ENCODE peak calls at places on chromosomes 13 and 19, in ten cellular contexts. S is stimulated activated CD4-positive, alpha-beta T cell treated with anti-CD3 and anti-CD28 coated beads, Interleukin-1b, Interleukin-23, amount 100 ng/mL, for 24 hours; Q is nucleus accumbens; O is osteocyte; H is CD8-positive, alpha-beta memory T cell; F is left cardiac atrium; E is skeletal muscle cell; Z is activated T-helper 2 cell treated with anti-CD3 and anti-CD28 coated beads, Interferon-gamma antibody, Interleukin-2, Interleukin-4, amounts not matched to agents 10 μg/mL and 5 μg/mL and 100 μg/mL, durations not matched to agents 14 hours and 24 hours and 36 hours; R is Peyer's patch; G is BJ. B is an unnamed sample.

GRCh38 chr19:41353466-41354342 is at the start of gene TGFB1:
- DNase-seq in Q (peak), Z (peak), E (peak), R (peak), S (peak), O (peak), H (peak), F (peak), G (peak), B (peak)

GRCh38 chr19:57099199-57099661 is 20.6 kb upstream of the USP29 start:
- DNase-seq in S (peak), Z (peak), R (peak), H (peak), E (no peak), F (peak), G (no peak), Q (peak), O (no peak), B (peak)

GRCh38 chr19:45571457-45572220 is 13.0 kb downstream of the OPA3 start:
- DNase-seq in H (no peak), S (no peak), Z (no peak), G (no peak), E (no peak), O (no peak), F (no peak), R (no peak), Q (no peak), B (no peak)

GRCh38 chr13:94799330-94799729 is 87.0 kb upstream of the SOX21 start:
- DNase-seq in Q (no peak), R (no peak), F (no peak), G (no peak), O (no peak), S (no peak), E (no peak), H (no peak), Z (no peak), B (no peak)

GRCh38 chr13:97346561-97347254 is 87.3 kb upstream of the RAP2A start:
- DNase-seq in E (no peak), Z (no peak), O (no peak), G (no peak), H (no peak), Q (no peak), S (no peak), R (no peak), F (no peak), B (no peak)

GRCh38 chr19:53898166-53898565 is 10.9 kb upstream of the CACNG7 start:
- DNase-seq in O (no peak), R (no peak), Z (no peak), F (no peak), G (no peak), E (no peak), Q (no peak), H (no peak), S (no peak), B (no peak)

GRCh38 chr13:48233097-48233885 is at the start of gene ITM2B:
- DNase-seq in H (peak), Z (peak), O (peak), G (no peak), Q (peak), E (no peak), F (peak), S (peak), R (peak), B (peak)

GRCh38 chr19:58553799-58554493 is 959 bp downstream of the CHMP2A start:
- DNase-seq in Z (no peak), F (no peak), Q (no peak), G (no peak), O (no peak), H (no peak), R (no peak), E (no peak), S (no peak), B (no peak)

GRCh38 chr19:18915639-18916038 is 3.5 kb downstream of the COPE start:
- DNase-seq in O (no peak), Q (peak), S (no peak), F (no peak), H (no peak), Z (peak), E (no peak), R (peak), G (no peak), B (no peak)

GRCh38 chr13:73341748-73342147 is 282.9 kb downstream of the KLF5 start:
- DNase-seq in G (peak), O (no peak), F (no peak), E (no peak), R (no peak), H (no peak), Z (no peak), Q (no peak), S (no peak), B (no peak)

GRCh38 chr19:46862974-46863632 is 2.3 kb downstream of the ARHGAP35 start:
- DNase-seq in R (peak), Q (no peak), G (no peak), H (no peak), S (no peak), F (no peak), O (no peak), Z (no peak), E (no peak), B (peak)

GRCh38 chr13:41606646-41607045 is 149.3 kb downstream of the RGCC start:
- DNase-seq in Q (no peak), H (no peak), Z (no peak), F (no peak), E (no peak), S (no peak), G (no peak), O (no peak), R (no peak), B (no peak)

GRCh38 chr19:47377801-47378200 is 28.7 kb downstream of the DHX34 start:
- DNase-seq in O (no peak), Q (no peak), R (no peak), F (no peak), G (no peak), S (no peak), H (no peak), Z (no peak), E (no peak), B (no peak)

GRCh38 chr19:38877781-38878574 is at the start of gene RINL:
- DNase-seq in F (peak), S (no peak), R (peak), H (peak), O (no peak), E (no peak), Q (no peak), Z (peak), G (no peak), B (no peak)

B was measured in mesenteric fat pad.